ENCODE peak calls at places on chromosomes 1 and 21, in four cellular contexts. One of them, this sample, is unnamed.

GRCh38 chr1:205272541-205272940 is 44.8 kb downstream of the TMCC2 start:
- DNase-seq in lower lobe of right lung: no peak
- DNase-seq in psoas muscle: no peak
- DNase-seq in dorsolateral prefrontal cortex: no peak
- DNase-seq in this sample: no peak

GRCh38 chr1:20142001-20142710 is 3.0 kb downstream of the PLA2G2F start:
- DNase-seq in psoas muscle: no peak
- DNase-seq in lower lobe of right lung: peak
- DNase-seq in dorsolateral prefrontal cortex: no peak
- DNase-seq in this sample: no peak

GRCh38 chr1:168285419-168285790 is 4.7 kb downstream of the TBX19 start:
- DNase-seq in dorsolateral prefrontal cortex: no peak
- DNase-seq in lower lobe of right lung: no peak
- DNase-seq in psoas muscle: no peak
- DNase-seq in this sample: no peak

GRCh38 chr1:110068646-110069301 is 1.7 kb downstream of the ALX3 start:
- DNase-seq in psoas muscle: no peak
- DNase-seq in dorsolateral prefrontal cortex: no peak
- DNase-seq in lower lobe of right lung: no peak
- DNase-seq in this sample: no peak

GRCh38 chr1:6614019-6614952 is 755 bp downstream of the PHF13 start:
- DNase-seq in lower lobe of right lung: peak
- DNase-seq in dorsolateral prefrontal cortex: no peak
- DNase-seq in psoas muscle: peak
- DNase-seq in this sample: no peak

GRCh38 chr21:38679531-38679930 is 126.2 kb upstream of the ETS2 start:
- DNase-seq in lower lobe of right lung: no peak
- DNase-seq in psoas muscle: no peak
- DNase-seq in dorsolateral prefrontal cortex: no peak
- DNase-seq in this sample: no peak

GRCh38 chr1:50358962-50359361 is 64.3 kb downstream of the DMRTA2 start:
- DNase-seq in psoas muscle: no peak
- DNase-seq in dorsolateral prefrontal cortex: no peak
- DNase-seq in lower lobe of right lung: no peak
- DNase-seq in this sample: no peak

GRCh38 chr21:34888569-34889286 is 160.4 kb downstream of the RUNX1 start:
- DNase-seq in dorsolateral prefrontal cortex: no peak
- DNase-seq in psoas muscle: peak
- DNase-seq in lower lobe of right lung: peak
- DNase-seq in this sample: peak

GRCh38 chr1:225677350-225678124 is 24.6 kb upstream of the ENAH start:
- DNase-seq in dorsolateral prefrontal cortex: no peak
- DNase-seq in lower lobe of right lung: no peak
- DNase-seq in psoas muscle: no peak
- DNase-seq in this sample: no peak

GRCh38 chr1:34108711-34109110 is 56.3 kb downstream of the CSMD2 start:
- DNase-seq in dorsolateral prefrontal cortex: no peak
- DNase-seq in lower lobe of right lung: no peak
- DNase-seq in psoas muscle: no peak
- DNase-seq in this sample: no peak

GRCh38 chr21:35052786-35053185 is 3.7 kb upstream of the RUNX1 start:
- DNase-seq in dorsolateral prefrontal cortex: no peak
- DNase-seq in lower lobe of right lung: no peak
- DNase-seq in psoas muscle: no peak
- DNase-seq in this sample: no peak

GRCh38 chr1:147769107-147769506 is 8.7 kb upstream of the GJA5 start:
- DNase-seq in psoas muscle: no peak
- DNase-seq in lower lobe of right lung: no peak
- DNase-seq in dorsolateral prefrontal cortex: no peak
- DNase-seq in this sample: no peak

GRCh38 chr1:9724706-9725476 is 73.4 kb downstream of the PIK3CD start:
- DNase-seq in dorsolateral prefrontal cortex: no peak
- DNase-seq in psoas muscle: peak
- DNase-seq in lower lobe of right lung: peak
- DNase-seq in this sample: no peak

GRCh38 chr1:231026576-231026975 is 13.5 kb downstream of the FAM89A start:
- DNase-seq in dorsolateral prefrontal cortex: no peak
- DNase-seq in lower lobe of right lung: no peak
- DNase-seq in psoas muscle: no peak
- DNase-seq in this sample: no peak

GRCh38 chr1:33893147-33893830 is 29.4 kb downstream of the HMGB4 start:
- DNase-seq in lower lobe of right lung: no peak
- DNase-seq in dorsolateral prefrontal cortex: no peak
- DNase-seq in psoas muscle: no peak
- DNase-seq in this sample: no peak

GRCh38 chr1:29649375-29650040 is 413.2 kb downstream of the PTPRU start:
- DNase-seq in psoas muscle: no peak
- DNase-seq in lower lobe of right lung: no peak
- DNase-seq in dorsolateral prefrontal cortex: no peak
- DNase-seq in this sample: no peak

GRCh38 chr1:51344276-51344601 is 13.9 kb upstream of the TTC39A start:
- DNase-seq in psoas muscle: no peak
- DNase-seq in lower lobe of right lung: no peak
- DNase-seq in dorsolateral prefrontal cortex: no peak
- DNase-seq in this sample: no peak

GRCh38 chr1:109634292-109634691 is 14.7 kb downstream of the AMPD2 start:
- DNase-seq in psoas muscle: no peak
- DNase-seq in lower lobe of right lung: no peak
- DNase-seq in dorsolateral prefrontal cortex: no peak
- DNase-seq in this sample: peak

GRCh38 chr1:171166361-171166760 is 18.7 kb upstream of the FMO2 start:
- DNase-seq in dorsolateral prefrontal cortex: no peak
- DNase-seq in lower lobe of right lung: no peak
- DNase-seq in psoas muscle: no peak
- DNase-seq in this sample: no peak

GRCh38 chr1:42937141-42937696 is 21.4 kb downstream of the SLC2A1 start:
- DNase-seq in psoas muscle: no peak
- DNase-seq in lower lobe of right lung: no peak
- DNase-seq in dorsolateral prefrontal cortex: no peak
- DNase-seq in this sample: no peak

GRCh38 chr21:34189506-34189905 is 116.1 kb downstream of the MRPS6 start:
- DNase-seq in psoas muscle: no peak
- DNase-seq in lower lobe of right lung: no peak
- DNase-seq in dorsolateral prefrontal cortex: no peak
- DNase-seq in this sample: no peak

GRCh38 chr1:201020647-201021332 is 2.7 kb downstream of the KIF21B start:
- DNase-seq in dorsolateral prefrontal cortex: peak
- DNase-seq in psoas muscle: no peak
- DNase-seq in lower lobe of right lung: no peak
- DNase-seq in this sample: no peak

GRCh38 chr21:28272272-28272992 is 720.2 kb downstream of the LTN1 start:
- DNase-seq in lower lobe of right lung: no peak
- DNase-seq in psoas muscle: no peak
- DNase-seq in dorsolateral prefrontal cortex: no peak
- DNase-seq in this sample: no peak

GRCh38 chr1:4838231-4838630 is 183.8 kb downstream of the AJAP1 start:
- DNase-seq in lower lobe of right lung: no peak
- DNase-seq in psoas muscle: no peak
- DNase-seq in dorsolateral prefrontal cortex: no peak
- DNase-seq in this sample: no peak

GRCh38 chr1:184881941-184882648 is 92.2 kb downstream of the NIBAN1 start:
- DNase-seq in lower lobe of right lung: no peak
- DNase-seq in dorsolateral prefrontal cortex: no peak
- DNase-seq in psoas muscle: no peak
- DNase-seq in this sample: peak

GRCh38 chr1:248816042-248816851 is 9.5 kb downstream of the SH3BP5L start:
- DNase-seq in dorsolateral prefrontal cortex: no peak
- DNase-seq in lower lobe of right lung: no peak
- DNase-seq in psoas muscle: no peak
- DNase-seq in this sample: no peak

GRCh38 chr1:906532-907420 is 16.9 kb upstream of the SAMD11 start:
- DNase-seq in psoas muscle: peak
- DNase-seq in lower lobe of right lung: peak
- DNase-seq in dorsolateral prefrontal cortex: no peak
- DNase-seq in this sample: no peak

GRCh38 chr1:177700856-177701255 is 269.0 kb downstream of the SEC16B start:
- DNase-seq in psoas muscle: no peak
- DNase-seq in lower lobe of right lung: no peak
- DNase-seq in dorsolateral prefrontal cortex: no peak
- DNase-seq in this sample: no peak

GRCh38 chr1:108209456-108210108 is 9.4 kb upstream of the SLC25A24 start:
- DNase-seq in psoas muscle: no peak
- DNase-seq in dorsolateral prefrontal cortex: no peak
- DNase-seq in lower lobe of right lung: no peak
- DNase-seq in this sample: no peak

GRCh38 chr21:42209801-42210479 is 9.0 kb upstream of the ABCG1 start:
- DNase-seq in dorsolateral prefrontal cortex: no peak
- DNase-seq in psoas muscle: no peak
- DNase-seq in lower lobe of right lung: no peak
- DNase-seq in this sample: no peak

GRCh38 chr1:202888507-202889360 is at the start of gene RABIF:
- DNase-seq in dorsolateral prefrontal cortex: peak
- DNase-seq in psoas muscle: peak
- DNase-seq in lower lobe of right lung: peak
- DNase-seq in this sample: peak
- TF ChIP-seq CTCF in dorsolateral prefrontal cortex: peak
- TF ChIP-seq CTCF in psoas muscle: no peak
- TF ChIP-seq CTCF in lower lobe of right lung: no peak
- TF ChIP-seq CTCF in this sample: peak

DNA sequence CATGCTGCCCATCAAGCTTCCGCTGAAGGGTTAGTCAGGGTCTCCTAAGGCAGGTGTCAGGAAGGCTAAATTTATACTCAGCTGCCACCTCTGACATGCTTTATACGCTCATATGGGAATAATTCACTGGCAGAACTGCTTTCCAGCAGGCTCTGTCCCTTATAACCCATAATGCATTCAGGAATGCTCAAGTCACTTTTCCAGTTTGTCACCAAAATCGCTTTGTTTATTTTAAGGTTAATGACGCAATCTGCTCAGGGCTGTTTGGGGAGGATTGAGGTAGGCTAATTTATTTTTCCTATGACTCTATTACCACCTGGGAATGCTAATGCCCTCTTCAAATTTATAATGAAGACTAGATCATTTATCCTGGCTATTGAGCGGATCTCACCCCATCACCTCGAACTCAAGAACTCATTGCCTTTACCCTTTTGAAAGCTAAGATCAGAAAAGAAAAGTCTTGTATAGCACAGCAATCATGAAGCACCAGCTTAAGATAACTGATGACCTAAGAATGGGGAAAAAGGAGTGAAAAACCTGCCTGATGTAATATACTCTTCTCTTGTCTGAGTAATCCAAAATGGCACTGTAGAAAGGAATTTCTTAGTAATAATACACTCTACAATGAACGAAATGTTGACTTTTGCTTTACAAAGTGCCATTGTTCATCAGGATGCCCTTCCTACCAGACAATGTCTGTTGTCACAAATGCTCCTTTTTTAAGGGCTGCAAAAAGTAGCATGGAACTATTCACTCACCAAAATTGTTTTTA is 97.9 kb upstream of the EXO1 start:
- DNase-seq in lower lobe of right lung: no peak
- DNase-seq in dorsolateral prefrontal cortex: no peak
- DNase-seq in psoas muscle: no peak
- DNase-seq in this sample: no peak
- H3K4me3 ChIP-seq in lower lobe of right lung: no peak
- H3K4me3 ChIP-seq in dorsolateral prefrontal cortex: no peak
- H3K4me3 ChIP-seq in psoas muscle: no peak
- H3K4me3 ChIP-seq in this sample: no peak

GRCh38 chr1:66356605-66357004 is 177.3 kb upstream of the SGIP1 start:
- DNase-seq in dorsolateral prefrontal cortex: no peak
- DNase-seq in lower lobe of right lung: no peak
- DNase-seq in psoas muscle: no peak
- DNase-seq in this sample: no peak

GRCh38 chr1:66357478-66358197 is 176.3 kb upstream of the SGIP1 start:
- DNase-seq in dorsolateral prefrontal cortex: no peak
- DNase-seq in lower lobe of right lung: no peak
- DNase-seq in psoas muscle: no peak
- DNase-seq in this sample: no peak

GRCh38 chr1:66359815-66360214 is 174.1 kb upstream of the SGIP1 start:
- DNase-seq in lower lobe of right lung: no peak
- DNase-seq in psoas muscle: no peak
- DNase-seq in dorsolateral prefrontal cortex: no peak
- DNase-seq in this sample: no peak

GRCh38 chr1:66364578-66365391 is 169.2 kb upstream of the SGIP1 start:
- DNase-seq in psoas muscle: no peak
- DNase-seq in dorsolateral prefrontal cortex: no peak
- DNase-seq in lower lobe of right lung: no peak
- DNase-seq in this sample: no peak

DNA sequence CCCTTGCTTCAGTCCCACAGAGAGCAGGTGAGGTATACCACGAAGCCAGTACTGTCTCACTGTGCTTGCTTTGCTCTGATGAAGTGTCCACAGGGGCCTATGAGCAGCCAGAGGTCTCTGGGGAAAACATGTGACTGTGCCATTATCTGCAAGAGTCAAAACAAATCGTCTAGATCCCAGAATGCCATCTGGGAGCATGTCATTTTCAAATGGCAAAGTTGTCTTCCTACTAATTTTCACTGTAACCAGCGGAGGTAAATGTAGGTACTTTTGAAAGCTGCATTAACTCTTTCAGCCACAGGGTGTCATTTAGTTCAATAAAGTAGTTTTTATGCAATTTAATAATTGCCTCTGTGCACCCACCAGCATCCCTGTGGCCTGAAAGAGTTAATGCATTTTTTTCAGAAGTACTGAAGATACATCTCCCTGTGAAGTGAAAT is 173.6 kb upstream of the SGIP1 start:
- DNase-seq in dorsolateral prefrontal cortex: no peak
- DNase-seq in psoas muscle: no peak
- DNase-seq in lower lobe of right lung: no peak
- DNase-seq in this sample: no peak
- TF ChIP-seq CTCF in dorsolateral prefrontal cortex: no peak
- TF ChIP-seq CTCF in psoas muscle: no peak
- TF ChIP-seq CTCF in lower lobe of right lung: no peak
- TF ChIP-seq CTCF in this sample: peak

GRCh38 chr1:39670689-39671088 is 1.2 kb downstream of the NT5C1A start:
- DNase-seq in psoas muscle: no peak
- DNase-seq in dorsolateral prefrontal cortex: no peak
- DNase-seq in lower lobe of right lung: no peak
- DNase-seq in this sample: no peak

GRCh38 chr1:39671793-39672550 is at the start of gene NT5C1A:
- DNase-seq in dorsolateral prefrontal cortex: no peak
- DNase-seq in psoas muscle: peak
- DNase-seq in lower lobe of right lung: no peak
- DNase-seq in this sample: no peak

GRCh38 chr1:39673215-39673614 is 1.3 kb upstream of the NT5C1A start:
- DNase-seq in lower lobe of right lung: no peak
- DNase-seq in psoas muscle: no peak
- DNase-seq in dorsolateral prefrontal cortex: no peak
- DNase-seq in this sample: no peak

GRCh38 chr1:39671433-39671792 is 494 bp downstream of the NT5C1A start:
- DNase-seq in psoas muscle: peak
- DNase-seq in lower lobe of right lung: no peak
- DNase-seq in dorsolateral prefrontal cortex: no peak
- DNase-seq in this sample: no peak

DNA sequence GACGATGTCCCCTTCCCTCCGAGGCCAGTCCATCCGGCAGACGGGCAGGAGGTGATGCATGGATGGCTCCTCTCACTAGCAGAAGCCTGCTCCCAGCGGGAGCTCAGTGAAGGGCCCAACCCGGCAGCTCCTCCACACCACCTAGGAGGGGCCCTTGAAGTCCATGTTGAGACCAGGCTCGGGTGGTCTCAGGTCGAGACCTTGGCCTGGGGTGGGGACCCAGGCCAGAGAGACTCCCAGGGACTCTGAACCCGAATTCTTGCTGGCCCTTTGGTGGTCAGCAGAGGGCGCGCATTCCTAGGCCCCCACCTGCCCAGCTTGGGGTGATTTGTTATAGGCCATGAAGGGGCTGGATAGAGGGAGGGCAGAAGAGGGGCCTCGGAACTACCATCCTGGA is 642 bp upstream of the NT5C1A start:
- DNase-seq in lower lobe of right lung: no peak
- DNase-seq in dorsolateral prefrontal cortex: no peak
- DNase-seq in psoas muscle: no peak
- DNase-seq in this sample: no peak
- H3K4me3 ChIP-seq in lower lobe of right lung: peak
- H3K4me3 ChIP-seq in dorsolateral prefrontal cortex: peak
- H3K4me3 ChIP-seq in psoas muscle: peak
- H3K4me3 ChIP-seq in this sample: peak

This sample was measured in GM12864.